ENCODE peak calls at places on chromosome 2, in six cellular contexts. A is GM23248, G is NB4, N is WERI-Rb-1, L is IMR-90, O is colonic mucosa. F is an unnamed sample.

GRCh38 chr2:96873651-96874096 is 3.8 kb upstream of the SEMA4C start:
- DNase-seq in O (no peak), L (no peak), A (no peak), N (no peak), G (no peak), F (no peak)

GRCh38 chr2:34096552-34097171 is 497.6 kb upstream of the FAM98A start:
- DNase-seq in A (peak; percentile 60), N (peak; percentile 71), O (peak; percentile 59), G (peak; percentile 68), L (peak; percentile 56), F (peak; percentile 60)

GRCh38 chr2:216911886-216912285 is 52.0 kb upstream of the TNP1 start:
- DNase-seq in O (no peak), A (peak; percentile 77), G (no peak), N (no peak), L (peak; percentile 66), F (peak; percentile 54)

GRCh38 chr2:55875434-55876135 is 48.0 kb downstream of the EFEMP1 start:
- DNase-seq in L (peak; percentile 81), O (no peak), G (no peak), A (peak; percentile 86), N (no peak), F (no peak)

GRCh38 chr2:221969087-221969829 is 329.5 kb downstream of the PAX3 start:
- DNase-seq in A (peak; percentile 77), L (peak; percentile 55), G (peak; percentile 53), O (no peak), N (peak; percentile 20), F (peak; percentile 44)

GRCh38 chr2:2646312-2647051 is 315.4 kb upstream of the MYT1L start:
- DNase-seq in O (no peak), A (no peak), G (no peak), L (no peak), N (no peak), F (peak; percentile 73)

GRCh38 chr2:132270981-132271546 is 109.3 kb upstream of the ANKRD30BL start:
- DNase-seq in N (no peak), G (no peak), L (no peak), O (no peak), A (no peak), F (no peak)

GRCh38 chr2:18856766-18857165 is 267.4 kb upstream of the NT5C1B start:
- DNase-seq in G (no peak), A (peak; percentile 39), L (no peak), N (no peak), O (no peak), F (no peak)

GRCh38 chr2:206981739-206982336 is 42.5 kb downstream of the CPO start:
- DNase-seq in G (peak; percentile 65), O (peak; percentile 27), L (peak; percentile 76), A (peak; percentile 87), N (peak; percentile 63), F (peak; percentile 52)

GRCh38 chr2:219380926-219381325 is 6.8 kb downstream of the DNPEP start:
- DNase-seq in N (no peak), L (no peak), A (no peak), O (no peak), G (no peak), F (no peak)

GRCh38 chr2:7288484-7288883 is 371.3 kb downstream of the RNF144A start:
- DNase-seq in O (no peak), G (no peak), A (no peak), L (no peak), N (no peak), F (peak; percentile 98)

GRCh38 chr2:21930224-21930623 is 806.5 kb downstream of the TDRD15 start:
- DNase-seq in G (no peak), O (no peak), N (no peak), A (no peak), L (no peak), F (no peak)

GRCh38 chr2:11073251-11073650 is 82.0 kb upstream of the SLC66A3 start:
- DNase-seq in G (peak; percentile 56), A (peak; percentile 48), N (peak; percentile 83), O (peak; percentile 54), L (peak; percentile 50), F (peak; percentile 28)

GRCh38 chr2:225584821-225585220 is 185.3 kb downstream of the NYAP2 start:
- DNase-seq in O (no peak), G (peak; percentile 22), N (no peak), L (no peak), A (no peak), F (no peak)

GRCh38 chr2:50346104-50346503 is 685.8 kb downstream of the NRXN1 start:
- DNase-seq in O (no peak), A (no peak), L (no peak), G (no peak), N (no peak), F (no peak)

GRCh38 chr2:191265311-191266170 is 20.3 kb downstream of the MYO1B start:
- DNase-seq in A (peak; percentile 86), N (no peak), G (no peak), O (peak; percentile 43), L (peak; percentile 70), F (no peak)

GRCh38 chr2:187435756-187436155 is 12.3 kb downstream of the CALCRL start:
- DNase-seq in L (no peak), N (no peak), G (no peak), O (no peak), A (peak; percentile 30), F (no peak)

GRCh38 chr2:128093762-128094161 is 2.8 kb downstream of the UGGT1 start:
- DNase-seq in G (no peak), L (no peak), N (no peak), O (no peak), A (no peak), F (no peak)

GRCh38 chr2:128090575-128090908 is 458 bp upstream of the UGGT1 start:
- DNase-seq in O (no peak), N (no peak), A (no peak), G (no peak), L (no peak), F (no peak)

GRCh38 chr2:128090909-128091690 is at the start of gene UGGT1:
- DNase-seq in L (peak; percentile 96), O (peak; percentile 96), A (peak; percentile 98), G (peak; percentile 99), N (peak; percentile 95), F (peak; percentile 94)

GRCh38 chr2:128091691-128092050 is 671 bp downstream of the UGGT1 start:
- DNase-seq in G (no peak), L (peak; percentile 31), N (no peak), A (peak; percentile 68), O (no peak), F (peak; percentile 18)

DNA sequence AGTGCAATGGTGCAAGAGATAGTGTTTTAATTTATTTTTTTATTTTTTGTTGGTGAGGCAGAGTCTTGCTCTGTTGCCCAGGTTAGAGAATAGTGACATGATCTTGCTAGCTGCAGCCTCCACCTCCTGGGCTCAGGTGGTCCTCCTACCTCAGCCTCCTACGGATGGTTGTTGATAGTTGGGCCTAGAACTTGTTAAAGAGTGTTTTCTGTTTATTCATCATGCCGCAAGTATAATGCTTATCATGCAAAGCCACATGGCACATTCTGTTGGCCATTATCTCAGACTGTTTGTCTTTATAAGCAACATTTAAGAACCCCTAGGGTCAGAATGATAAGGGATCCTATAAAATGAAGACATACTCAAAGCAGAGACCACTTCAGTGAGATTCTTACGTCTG is 1.7 kb downstream of the UGGT1 start:
- DNase-seq in L (no peak), A (no peak), N (no peak), G (no peak), O (no peak), F (no peak)
- H3K4me3 ChIP-seq in L (no peak overlapping the region), A (peak overlapping the region; percentile 97), N (no peak overlapping the region), G (peak overlapping the region; percentile 82), O (no peak overlapping the region), F (no peak overlapping the region)

GRCh38 chr2:163934134-163934533 is 198.3 kb upstream of the FIGN start:
- DNase-seq in L (no peak), A (peak; percentile 2), G (no peak), O (no peak), N (no peak), F (peak; percentile 75)
- H3K4me3 ChIP-seq in L (no peak overlapping the region), A (no peak overlapping the region), G (no peak overlapping the region), O (no peak overlapping the region), N (no peak overlapping the region), F (no peak overlapping the region)

GRCh38 chr2:20473128-20473527 is 26.3 kb downstream of the RHOB start:
- DNase-seq in O (no peak), L (no peak), A (no peak), G (no peak), N (peak; percentile 8), F (no peak)
- H3K4me3 ChIP-seq in O (no peak overlapping the region), L (no peak overlapping the region), A (no peak overlapping the region), G (no peak overlapping the region), N (no peak overlapping the region), F (no peak overlapping the region)

GRCh38 chr2:151973901-151974199 is 125.0 kb downstream of the CACNB4 start:
- DNase-seq in O (no peak), G (no peak), N (no peak), A (peak; percentile 18), L (peak; percentile 29), F (peak; percentile 30)
- H3K4me3 ChIP-seq in O (no peak overlapping the region), G (no peak overlapping the region), N (no peak overlapping the region), A (no peak overlapping the region), L (no peak overlapping the region), F (no peak overlapping the region)

GRCh38 chr2:136381722-136382633 is 264.0 kb upstream of the CXCR4 start:
- DNase-seq in N (no peak), A (no peak), O (no peak), L (no peak), G (peak; percentile 94), F (no peak)
- H3K4me3 ChIP-seq in N (no peak overlapping the region), A (no peak overlapping the region), O (no peak overlapping the region), L (no peak overlapping the region), G (peak overlapping the region; percentile 27), F (no peak overlapping the region)

DNA sequence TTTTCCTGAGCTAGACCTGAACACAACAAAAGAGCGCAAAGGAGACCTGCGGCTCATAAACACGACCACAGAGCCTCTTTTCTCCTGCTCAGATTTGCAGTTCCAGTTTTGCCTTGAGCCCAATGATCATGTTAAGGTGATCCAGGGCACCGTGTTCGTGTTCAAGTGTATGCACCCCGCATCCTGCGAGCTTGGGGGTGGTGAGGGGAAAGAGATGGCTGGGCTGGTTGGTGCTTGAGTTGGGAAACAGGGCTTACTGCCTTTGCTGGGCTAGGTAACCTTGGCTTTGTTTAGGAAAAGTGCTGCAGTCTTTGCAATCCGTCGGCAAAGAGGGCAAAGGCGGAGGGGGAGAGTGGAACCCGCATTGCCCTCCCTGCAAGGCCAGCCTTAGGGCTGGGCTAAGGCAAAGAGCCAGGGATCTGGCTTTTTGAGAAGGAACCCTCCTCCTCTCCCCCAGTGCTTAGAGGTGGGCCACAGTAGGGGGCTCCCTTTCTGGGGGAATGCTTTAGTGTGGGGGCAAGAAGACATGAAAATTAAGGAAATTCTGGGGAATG is 1.3 kb downstream of the HOXD10 start:
- DNase-seq in L (no peak), G (no peak), O (no peak), A (no peak), N (no peak), F (no peak)
- H3K4me3 ChIP-seq in L (no peak overlapping the region), G (no peak overlapping the region), O (no peak overlapping the region), A (no peak overlapping the region), N (no peak overlapping the region), F (no peak overlapping the region)

F was measured in bronchial epithelial cell.